ENCODE peak calls at places on chromosomes 4 and X, in five cellular contexts. K, P, U, R and B are unnamed samples. For H3K27me3 and H3K4me1, the result is how much of the 10 kb centered on the place peaks cover.

GRCh38 chrX:12080265-12080664 is 58.0 kb upstream of the FRMPD4 start:
- DNase-seq in K (peak), P (peak), U (no peak), R (no peak), B (peak)

GRCh38 chrX:116181300-116181699 is 10.8 kb downstream of the AGTR2 start:
- DNase-seq in K (no peak), P (no peak), U (no peak), R (no peak), B (no peak)

GRCh38 chr4:123102897-123103489 is 180.6 kb upstream of the NUDT6 start:
- DNase-seq in K (peak), P (no peak), U (no peak), R (no peak), B (peak)

GRCh38 chr4:109072595-109072994 is 229.9 kb downstream of the COL25A1 start:
- DNase-seq in K (no peak), P (no peak), U (no peak), R (no peak), B (no peak)

GRCh38 chr4:52996261-52997131 is 134.4 kb downstream of the RASL11B start:
- DNase-seq in K (no peak), P (peak), U (no peak), R (no peak), B (no peak)

GRCh38 chr4:126766266-126766665 is 866.5 kb upstream of the INTU start:
- DNase-seq in K (no peak), P (no peak), U (no peak), R (no peak), B (no peak)

GRCh38 chr4:111066887-111067286 is 444.0 kb upstream of the PITX2 start:
- DNase-seq in K (peak), P (no peak), U (no peak), R (no peak), B (no peak)

GRCh38 chrX:38304010-38304409 is 23.3 kb downstream of the RPGR start:
- DNase-seq in K (peak), P (no peak), U (no peak), R (no peak), B (no peak)

GRCh38 chr4:11769425-11769824 is 340.7 kb upstream of the HS3ST1 start:
- DNase-seq in K (no peak), P (peak), U (no peak), R (no peak), B (no peak)

GRCh38 chr4:7625073-7625472 is 190.3 kb upstream of the PSAPL1 start:
- DNase-seq in K (no peak), P (no peak), U (no peak), R (peak), B (no peak)

GRCh38 chr4:4384837-4385236 is 2.1 kb upstream of the NSG1 start:
- DNase-seq in K (peak), P (no peak), U (no peak), R (peak), B (peak)

GRCh38 chr4:152936446-152937279 is 540 bp downstream of the FHDC1 start:
- DNase-seq in K (peak), P (peak), U (peak), R (peak), B (peak)

GRCh38 chrX:66203114-66203513 is 39.1 kb downstream of the HEPH start:
- DNase-seq in K (no peak), P (no peak), U (no peak), R (no peak), B (no peak)

GRCh38 chr4:186622788-186623464 is 67.6 kb upstream of the MTNR1A start:
- DNase-seq in K (no peak), P (no peak), U (no peak), R (peak), B (no peak)

GRCh38 chr4:8886625-8887406 is 15.2 kb upstream of the HMX1 start:
- DNase-seq in K (no peak), P (no peak), U (no peak), R (no peak), B (peak)

GRCh38 chr4:6044805-6045204 is 26.6 kb upstream of the C4orf50 start:
- DNase-seq in K (peak), P (no peak), U (no peak), R (peak), B (no peak)

GRCh38 chr4:16222957-16223527 is 3.2 kb downstream of the TAPT1 start:
- DNase-seq in K (no peak), P (no peak), U (no peak), R (no peak), B (no peak)

GRCh38 chr4:75340561-75340960 is 173.6 kb downstream of the RCHY1 start:
- DNase-seq in K (no peak), P (no peak), U (no peak), R (no peak), B (no peak)

GRCh38 chr4:123819362-123820035 is 422.9 kb downstream of the SPRY1 start:
- DNase-seq in K (no peak), P (no peak), U (no peak), R (no peak), B (no peak)

DNA sequence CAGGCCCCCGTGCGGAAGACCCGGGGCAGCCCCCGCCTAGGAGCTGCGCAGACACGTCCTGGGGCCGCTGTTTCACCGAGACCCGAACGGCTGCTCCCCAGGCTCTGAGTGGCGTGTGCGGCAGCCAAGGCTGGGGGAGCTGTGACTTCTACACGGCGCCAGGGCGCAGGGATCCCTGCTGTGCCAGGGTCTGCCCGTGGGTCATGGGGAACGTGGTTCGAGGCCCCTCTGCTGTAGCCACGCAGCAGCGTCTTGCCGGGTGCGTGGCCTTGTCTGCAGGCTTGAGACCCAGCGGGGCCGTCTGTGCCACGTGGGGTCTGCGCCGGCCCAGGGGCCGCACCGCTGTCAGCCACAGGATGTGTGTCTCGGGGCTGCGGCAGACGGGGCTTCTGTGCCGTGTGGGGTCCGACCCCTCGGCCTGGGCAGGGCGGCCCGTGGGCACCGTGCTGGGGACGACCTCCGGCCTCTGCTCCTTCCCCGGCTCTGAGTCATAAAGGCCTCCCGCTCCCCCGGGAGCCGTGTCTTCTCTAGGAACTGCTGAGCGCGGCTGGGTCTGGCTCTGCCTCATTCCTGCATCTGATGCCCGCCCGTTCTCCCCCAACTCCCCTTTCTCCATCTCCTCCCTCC is 12.7 kb upstream of the GTPBP6 start:
- DNase-seq in K (peak), P (no peak), U (peak), R (peak), B (no peak)
- H3K27ac ChIP-seq in K (no peak), P (no peak), U (no peak), R (no peak), B (no peak)

GRCh38 chrX:16585486-16586370 is 64.2 kb upstream of the S100G start:
- DNase-seq in K (no peak), P (no peak), U (no peak), R (no peak), B (no peak)
- H3K27me3 ChIP-seq in K (under half), P (under half), U (under half), R (under half), B (under half)

GRCh38 chr4:113471141-113471860 is 290.2 kb downstream of the CAMK2D start:
- DNase-seq in K (no peak), P (no peak), U (no peak), R (no peak), B (no peak)
- H3K4me1 ChIP-seq in K (under half), P (under half), U (under half), R (under half), B (under half)

GRCh38 chrX:54530358-54530900 is 410 bp downstream of the GNL3L start:
- DNase-seq in K (no peak), P (no peak), U (no peak), R (no peak), B (no peak)
- H3K27ac ChIP-seq in K (peak), P (peak), U (peak), R (peak), B (peak)

DNA sequence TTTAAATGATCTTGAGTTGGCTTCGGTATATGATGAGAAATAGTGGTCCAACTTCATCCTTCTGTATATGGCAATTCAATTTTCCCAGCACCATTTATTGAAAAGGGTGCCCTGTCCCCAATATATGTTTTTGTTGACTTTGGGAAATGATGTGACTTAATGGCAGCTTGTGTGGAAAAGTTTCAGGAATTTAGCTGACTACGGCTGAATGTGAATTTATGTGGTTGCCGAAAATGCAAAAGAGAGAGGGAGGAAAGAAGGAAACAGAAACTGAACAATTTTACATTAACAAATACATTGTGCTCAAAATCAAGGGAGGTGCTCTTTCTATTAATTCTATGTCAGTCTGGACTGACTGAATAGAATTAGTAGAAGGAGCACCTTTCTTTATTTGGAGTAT is 101.8 kb upstream of the CYSLTR1 start:
- DNase-seq in K (no peak), P (no peak), U (no peak), R (no peak), B (no peak)
- H3K27me3 ChIP-seq in K (under half), P (under half), U (under half), R (under half), B (under half)

DNA sequence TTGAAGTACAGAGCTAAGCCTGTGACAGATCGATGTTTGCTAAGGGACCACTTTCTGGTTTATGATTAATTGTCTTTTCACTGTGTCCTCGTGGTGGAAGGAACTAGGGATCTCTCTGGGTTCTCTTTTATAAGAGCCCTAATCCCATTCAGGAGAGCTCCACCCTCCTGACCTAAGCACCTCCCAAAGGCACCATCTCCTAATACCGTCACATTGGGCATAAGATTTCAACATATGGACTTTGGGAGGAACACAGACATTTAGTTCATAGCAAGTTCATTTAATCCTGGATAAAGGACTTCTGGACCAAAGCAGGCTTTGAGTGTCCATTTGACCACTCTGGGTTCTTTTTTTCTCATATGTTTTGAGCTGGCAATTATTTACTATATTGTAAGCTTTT is 136.9 kb upstream of the IL15 start:
- DNase-seq in K (no peak), P (no peak), U (no peak), R (no peak), B (no peak)
- H3K4me1 ChIP-seq in K (under half), P (under half), U (under half), R (under half), B (under half)

DNA sequence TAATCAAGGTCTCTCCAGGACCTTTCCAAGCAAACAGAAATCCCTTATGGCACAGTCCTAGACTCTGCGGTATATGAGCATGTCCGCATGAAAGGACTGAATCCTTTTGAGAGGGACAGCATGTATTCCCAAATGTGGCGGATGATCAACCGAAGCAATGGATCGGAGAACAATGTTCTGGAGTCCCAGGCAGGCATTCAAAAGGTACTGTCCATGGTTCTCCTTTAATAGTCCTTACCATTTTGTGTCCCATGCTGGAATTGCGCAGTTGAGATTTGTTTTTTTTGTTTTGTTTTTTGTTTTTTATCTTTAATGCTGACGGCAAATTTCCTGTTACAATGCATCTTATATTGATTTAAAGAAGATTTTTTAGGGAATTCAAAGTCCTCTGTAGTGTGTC is 313.3 kb upstream of the ATOH1 start:
- DNase-seq in K (no peak), P (no peak), U (no peak), R (no peak), B (no peak)
- H3K27ac ChIP-seq in K (no peak), P (no peak), U (no peak), R (no peak), B (no peak)

DNA sequence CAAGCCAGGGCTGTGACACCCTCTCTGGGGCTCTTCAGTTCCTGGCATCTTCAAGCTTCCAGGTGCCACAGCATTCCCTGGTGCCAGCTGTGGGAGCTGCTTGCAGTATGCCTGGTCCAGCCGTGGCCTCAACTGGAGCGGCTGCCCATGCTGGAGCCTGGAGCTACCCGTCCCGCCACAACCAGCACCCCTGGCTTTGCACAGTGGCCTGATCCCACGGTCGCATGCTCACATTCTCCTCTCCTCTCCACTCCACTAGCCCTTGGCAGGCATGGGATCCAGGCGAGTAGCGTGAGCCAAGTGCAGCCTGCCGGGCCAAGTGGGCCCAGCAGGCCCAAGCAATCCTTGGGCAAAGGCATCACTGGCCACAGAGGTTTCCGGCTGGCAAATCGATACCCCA is 81.7 kb downstream of the PPP4R3C start:
- DNase-seq in K (no peak), P (no peak), U (peak), R (peak), B (no peak)
- H3K27me3 ChIP-seq in K (under half), P (under half), U (under half), R (under half), B (under half)

GRCh38 chr4:155441475-155441874 is 64.7 kb upstream of the MAP9 start:
- DNase-seq in K (no peak), P (no peak), U (no peak), R (no peak), B (no peak)

GRCh38 chr4:155444695-155445094 is 67.9 kb upstream of the MAP9 start:
- DNase-seq in K (no peak), P (no peak), U (no peak), R (no peak), B (no peak)

GRCh38 chr4:155445306-155445705 is 68.5 kb upstream of the MAP9 start:
- DNase-seq in K (no peak), P (no peak), U (no peak), R (no peak), B (no peak)

GRCh38 chr4:155442267-155443105 is 65.7 kb upstream of the MAP9 start:
- DNase-seq in K (peak), P (peak), U (no peak), R (peak), B (peak)
- H3K4me1 ChIP-seq in K (under half), P (under half), U (under half), R (under half), B (under half)